ENCODE peak calls at places on chromosomes 3 and 15, in eight cellular contexts. T is nucleus accumbens, D is GM20000, U is OCI-M1, Z is fibroblast of the conjunctiva, E is aorta, L is left kidney, S is SK-MEL-5. F is an unnamed sample.

GRCh38 chr15:87416591-87417257 is 839.8 kb downstream of the NTRK3 start:
- DNase-seq in L (no peak), Z (no peak), D (no peak), S (peak; percentile 37), E (no peak), U (no peak), T (no peak), F (no peak)

GRCh38 chr3:151226088-151226563 is 23.1 kb upstream of the GPR171 start:
- DNase-seq in T (no peak), U (no peak), E (no peak), S (no peak), D (no peak), L (no peak), Z (peak; percentile 49), F (peak; percentile 42)

GRCh38 chr3:58628823-58629562 is 37.6 kb downstream of the FAM3D start:
- DNase-seq in U (no peak), L (peak; percentile 72), Z (peak; percentile 98), D (no peak), S (no peak), E (no peak), T (no peak), F (no peak)

GRCh38 chr3:147397155-147397888 is 9.0 kb downstream of the ZIC4 start:
- DNase-seq in E (no peak), T (peak; percentile 14), L (no peak), Z (no peak), S (no peak), D (no peak), U (no peak), F (no peak)

GRCh38 chr15:101813803-101814534 is 2.0 kb downstream of the OR4F15 start:
- DNase-seq in Z (no peak), L (no peak), D (no peak), T (no peak), S (peak; percentile 23), E (no peak), U (no peak), F (no peak)

GRCh38 chr15:83288381-83288801 is 3.9 kb upstream of the BNC1 start:
- DNase-seq in D (no peak), U (no peak), E (no peak), T (no peak), S (no peak), L (peak; percentile 21), Z (no peak), F (no peak)

GRCh38 chr3:191985691-191986090 is 524.7 kb downstream of the PYDC2 start:
- DNase-seq in Z (no peak), D (no peak), U (no peak), E (no peak), S (no peak), L (no peak), T (no peak), F (no peak)

GRCh38 chr3:94172695-94173310 is 109.9 kb downstream of the NSUN3 start:
- DNase-seq in T (no peak), Z (no peak), E (no peak), D (no peak), U (no peak), L (no peak), S (no peak), F (no peak)

GRCh38 chr3:13821156-13821555 is 58.7 kb downstream of the WNT7A start:
- DNase-seq in T (no peak), E (no peak), Z (no peak), D (no peak), U (no peak), L (no peak), S (no peak), F (no peak)

GRCh38 chr3:21750831-21751391 is at the start of gene ZNF385D:
- DNase-seq in S (no peak), T (peak; percentile 7), D (no peak), U (no peak), L (peak; percentile 94), E (peak; percentile 73), Z (peak; percentile 46), F (no peak)

GRCh38 chr3:184789314-184789998 is 22.5 kb upstream of the VPS8 start:
- DNase-seq in U (no peak), S (no peak), E (no peak), D (no peak), L (no peak), Z (no peak), T (no peak), F (no peak)

GRCh38 chr15:34691024-34691423 is 63.8 kb downstream of the GJD2 start:
- DNase-seq in T (no peak), E (no peak), Z (no peak), D (no peak), L (no peak), S (no peak), U (peak; percentile 36), F (no peak)

GRCh38 chr3:157464283-157464682 is 27.6 kb downstream of the PTX3 start:
- DNase-seq in D (no peak), T (no peak), Z (no peak), L (peak; percentile 8), S (no peak), U (no peak), E (no peak), F (no peak)

F was measured in retinal pigment epithelial cell.